ENCODE peak calls at places on chromosomes 2 and 18, in ten cellular contexts. One of them, this sample, is unnamed.
A peak's percentile ranks its signal among the peaks of the same experiment; 100 is the strongest.

GRCh38 chr18:54254265-54254758 is 15.0 kb upstream of the POLI start:
- DNase-seq in activated T-helper 2 cell treated with anti-CD3 and anti-CD28 coated beads, Interferon-gamma antibody, Interleukin-2, Interleukin-4, amounts not matched to agents 10 μg/mL and 5 μg/mL and 100 μg/mL, durations not matched to agents 14 hours and 24 hours and 36 hours: no peak
- DNase-seq in AG08395: no peak
- DNase-seq in colonic mucosa: peak; percentile 23
- DNase-seq in RWPE1: peak; percentile 36
- DNase-seq in stimulated activated CD4-positive, alpha-beta T cell treated with anti-CD3 and anti-CD28 coated beads, Interleukin-1b, Interleukin-23, amount 100 ng/mL, for 4 hours: no peak
- DNase-seq in neuronal stem cell: no peak
- DNase-seq in A549: no peak
- DNase-seq in hepatocyte: peak; percentile 69
- DNase-seq in naive B cell: no peak
- DNase-seq in this sample: no peak

GRCh38 chr2:1651131-1652066 is 92.9 kb downstream of the PXDN start:
- DNase-seq in activated T-helper 2 cell treated with anti-CD3 and anti-CD28 coated beads, Interferon-gamma antibody, Interleukin-2, Interleukin-4, amounts not matched to agents 10 μg/mL and 5 μg/mL and 100 μg/mL, durations not matched to agents 14 hours and 24 hours and 36 hours: no peak
- DNase-seq in AG08395: no peak
- DNase-seq in colonic mucosa: no peak
- DNase-seq in RWPE1: no peak
- DNase-seq in stimulated activated CD4-positive, alpha-beta T cell treated with anti-CD3 and anti-CD28 coated beads, Interleukin-1b, Interleukin-23, amount 100 ng/mL, for 4 hours: no peak
- DNase-seq in neuronal stem cell: no peak
- DNase-seq in A549: no peak
- DNase-seq in hepatocyte: no peak
- DNase-seq in naive B cell: no peak
- DNase-seq in this sample: no peak

GRCh38 chr2:143110759-143111428 is 18.3 kb upstream of the ARHGAP15 start:
- DNase-seq in activated T-helper 2 cell treated with anti-CD3 and anti-CD28 coated beads, Interferon-gamma antibody, Interleukin-2, Interleukin-4, amounts not matched to agents 10 μg/mL and 5 μg/mL and 100 μg/mL, durations not matched to agents 14 hours and 24 hours and 36 hours: peak; percentile 46
- DNase-seq in AG08395: peak; percentile 56
- DNase-seq in colonic mucosa: peak; percentile 57
- DNase-seq in RWPE1: peak; percentile 53
- DNase-seq in stimulated activated CD4-positive, alpha-beta T cell treated with anti-CD3 and anti-CD28 coated beads, Interleukin-1b, Interleukin-23, amount 100 ng/mL, for 4 hours: peak; percentile 50
- DNase-seq in neuronal stem cell: peak; percentile 72
- DNase-seq in A549: peak; percentile 13
- DNase-seq in hepatocyte: peak; percentile 80
- DNase-seq in naive B cell: peak; percentile 60
- DNase-seq in this sample: peak; percentile 55

GRCh38 chr2:174683392-174683759 is 80.9 kb downstream of the CHRNA1 start:
- DNase-seq in activated T-helper 2 cell treated with anti-CD3 and anti-CD28 coated beads, Interferon-gamma antibody, Interleukin-2, Interleukin-4, amounts not matched to agents 10 μg/mL and 5 μg/mL and 100 μg/mL, durations not matched to agents 14 hours and 24 hours and 36 hours: no peak
- DNase-seq in AG08395: peak; percentile 67
- DNase-seq in colonic mucosa: no peak
- DNase-seq in RWPE1: peak; percentile 16
- DNase-seq in stimulated activated CD4-positive, alpha-beta T cell treated with anti-CD3 and anti-CD28 coated beads, Interleukin-1b, Interleukin-23, amount 100 ng/mL, for 4 hours: no peak
- DNase-seq in neuronal stem cell: peak; percentile 20
- DNase-seq in A549: peak; percentile 50
- DNase-seq in hepatocyte: peak; percentile 48
- DNase-seq in naive B cell: peak; percentile 15
- DNase-seq in this sample: peak; percentile 60

GRCh38 chr18:40529478-40529877 is 1425.6 kb upstream of the PIK3C3 start:
- DNase-seq in activated T-helper 2 cell treated with anti-CD3 and anti-CD28 coated beads, Interferon-gamma antibody, Interleukin-2, Interleukin-4, amounts not matched to agents 10 μg/mL and 5 μg/mL and 100 μg/mL, durations not matched to agents 14 hours and 24 hours and 36 hours: no peak
- DNase-seq in AG08395: peak; percentile 2
- DNase-seq in colonic mucosa: no peak
- DNase-seq in RWPE1: no peak
- DNase-seq in stimulated activated CD4-positive, alpha-beta T cell treated with anti-CD3 and anti-CD28 coated beads, Interleukin-1b, Interleukin-23, amount 100 ng/mL, for 4 hours: no peak
- DNase-seq in neuronal stem cell: no peak
- DNase-seq in A549: no peak
- DNase-seq in hepatocyte: no peak
- DNase-seq in naive B cell: no peak
- DNase-seq in this sample: peak; percentile 18

GRCh38 chr18:22471546-22472131 is 53.9 kb upstream of the CTAGE1 start:
- DNase-seq in activated T-helper 2 cell treated with anti-CD3 and anti-CD28 coated beads, Interferon-gamma antibody, Interleukin-2, Interleukin-4, amounts not matched to agents 10 μg/mL and 5 μg/mL and 100 μg/mL, durations not matched to agents 14 hours and 24 hours and 36 hours: no peak
- DNase-seq in AG08395: peak; percentile 63
- DNase-seq in colonic mucosa: no peak
- DNase-seq in RWPE1: no peak
- DNase-seq in stimulated activated CD4-positive, alpha-beta T cell treated with anti-CD3 and anti-CD28 coated beads, Interleukin-1b, Interleukin-23, amount 100 ng/mL, for 4 hours: no peak
- DNase-seq in neuronal stem cell: no peak
- DNase-seq in A549: no peak
- DNase-seq in hepatocyte: peak; percentile 80
- DNase-seq in naive B cell: no peak
- DNase-seq in this sample: no peak

GRCh38 chr2:227324671-227325055 is 388 bp upstream of the MFF start:
- DNase-seq in activated T-helper 2 cell treated with anti-CD3 and anti-CD28 coated beads, Interferon-gamma antibody, Interleukin-2, Interleukin-4, amounts not matched to agents 10 μg/mL and 5 μg/mL and 100 μg/mL, durations not matched to agents 14 hours and 24 hours and 36 hours: no peak
- DNase-seq in AG08395: peak; percentile 25
- DNase-seq in colonic mucosa: peak; percentile 31
- DNase-seq in RWPE1: peak; percentile 38
- DNase-seq in stimulated activated CD4-positive, alpha-beta T cell treated with anti-CD3 and anti-CD28 coated beads, Interleukin-1b, Interleukin-23, amount 100 ng/mL, for 4 hours: peak; percentile 12
- DNase-seq in neuronal stem cell: no peak
- DNase-seq in A549: peak; percentile 31
- DNase-seq in hepatocyte: no peak
- DNase-seq in naive B cell: no peak
- DNase-seq in this sample: no peak

GRCh38 chr2:2527162-2527561 is 196.1 kb upstream of the MYT1L start:
- DNase-seq in activated T-helper 2 cell treated with anti-CD3 and anti-CD28 coated beads, Interferon-gamma antibody, Interleukin-2, Interleukin-4, amounts not matched to agents 10 μg/mL and 5 μg/mL and 100 μg/mL, durations not matched to agents 14 hours and 24 hours and 36 hours: no peak
- DNase-seq in AG08395: no peak
- DNase-seq in colonic mucosa: no peak
- DNase-seq in RWPE1: peak; percentile 1
- DNase-seq in stimulated activated CD4-positive, alpha-beta T cell treated with anti-CD3 and anti-CD28 coated beads, Interleukin-1b, Interleukin-23, amount 100 ng/mL, for 4 hours: no peak
- DNase-seq in neuronal stem cell: no peak
- DNase-seq in A549: no peak
- DNase-seq in hepatocyte: no peak
- DNase-seq in naive B cell: no peak
- DNase-seq in this sample: no peak

GRCh38 chr2:95062247-95062646 is 36.7 kb downstream of the MAL start:
- DNase-seq in activated T-helper 2 cell treated with anti-CD3 and anti-CD28 coated beads, Interferon-gamma antibody, Interleukin-2, Interleukin-4, amounts not matched to agents 10 μg/mL and 5 μg/mL and 100 μg/mL, durations not matched to agents 14 hours and 24 hours and 36 hours: no peak
- DNase-seq in AG08395: no peak
- DNase-seq in colonic mucosa: no peak
- DNase-seq in RWPE1: no peak
- DNase-seq in stimulated activated CD4-positive, alpha-beta T cell treated with anti-CD3 and anti-CD28 coated beads, Interleukin-1b, Interleukin-23, amount 100 ng/mL, for 4 hours: no peak
- DNase-seq in neuronal stem cell: no peak
- DNase-seq in A549: no peak
- DNase-seq in hepatocyte: no peak
- DNase-seq in naive B cell: no peak
- DNase-seq in this sample: no peak